ENCODE peak calls at places on chromosomes 4 and X, in nine cellular contexts. A, R, Q, D, U, B, F, E and W are unnamed samples.

GRCh38 chrX:131729295-131729694 is 185.4 kb downstream of the OR13H1 start:
- DNase-seq in D (no peak), U (peak), F (peak), A (peak), R (no peak), B (peak), E (no peak), Q (peak), W (no peak)

GRCh38 chr4:152778656-152779512 is 646 bp downstream of the TIGD4 start:
- DNase-seq in E (no peak), R (no peak), F (no peak), B (peak), U (peak), D (no peak), A (peak), Q (peak), W (peak)

GRCh38 chr4:112637552-112637866 is 566 bp downstream of the LARP7 start:
- DNase-seq in D (no peak), F (no peak), Q (no peak), U (no peak), R (no peak), B (no peak), E (no peak), A (no peak), W (no peak)

GRCh38 chrX:119694601-119695534 is 1.9 kb upstream of the SEPTIN6 start:
- DNase-seq in F (no peak), R (no peak), A (no peak), U (no peak), D (no peak), E (no peak), Q (no peak), B (peak), W (no peak)

GRCh38 chr4:163535657-163536056 is 41.2 kb downstream of the TMA16 start:
- DNase-seq in U (no peak), F (no peak), Q (no peak), B (no peak), E (no peak), A (no peak), D (no peak), R (no peak), W (no peak)

GRCh38 chrX:22097295-22097694 is 65.2 kb downstream of the PHEX start:
- DNase-seq in E (no peak), D (no peak), R (no peak), B (peak), Q (no peak), A (no peak), U (no peak), F (no peak), W (no peak)

GRCh38 chrX:23879380-23880090 is 28.2 kb downstream of the APOO start:
- DNase-seq in F (no peak), B (no peak), U (no peak), Q (peak), A (no peak), D (no peak), R (no peak), E (no peak), W (no peak)

GRCh38 chrX:39260965-39261364 is 459.7 kb downstream of the MID1IP1 start:
- DNase-seq in A (no peak), D (no peak), R (no peak), Q (no peak), U (no peak), F (no peak), E (no peak), B (no peak), W (no peak)

GRCh38 chrX:37608156-37608555 is 36.7 kb downstream of the LANCL3 start:
- DNase-seq in A (no peak), E (no peak), D (no peak), Q (no peak), U (no peak), F (no peak), B (no peak), R (no peak), W (no peak)

GRCh38 chr4:113921089-113921842 is 58.2 kb downstream of the ARSJ start:
- DNase-seq in R (no peak), D (no peak), Q (no peak), E (no peak), F (no peak), B (no peak), A (no peak), U (no peak), W (no peak)

GRCh38 chr4:57191523-57192034 is 81.4 kb upstream of the IGFBP7 start:
- DNase-seq in A (no peak), R (no peak), B (no peak), E (no peak), U (no peak), F (no peak), D (no peak), Q (no peak), W (no peak)

GRCh38 chrX:151754042-151754419 is 19.5 kb downstream of the CNGA2 start:
- DNase-seq in E (no peak), R (no peak), U (no peak), Q (no peak), A (no peak), F (no peak), B (peak), D (no peak), W (no peak)

GRCh38 chr4:189974056-189974455 is 33.4 kb downstream of the FRG1 start:
- DNase-seq in F (no peak), E (no peak), Q (no peak), R (no peak), D (no peak), U (no peak), A (no peak), B (peak), W (no peak)

GRCh38 chr4:7892212-7893019 is 47.2 kb downstream of the AFAP1 start:
- DNase-seq in R (no peak), E (no peak), D (no peak), A (no peak), B (peak), Q (no peak), U (no peak), F (no peak), W (no peak)

GRCh38 chrX:81120936-81121351 is 80.8 kb downstream of the HMGN5 start:
- DNase-seq in B (peak), Q (peak), E (peak), R (no peak), A (peak), F (peak), D (peak), U (peak), W (peak)

GRCh38 chrX:47530054-47530453 is 31.0 kb upstream of the ARAF start:
- DNase-seq in A (no peak), F (no peak), U (no peak), E (no peak), D (no peak), B (no peak), R (no peak), Q (no peak), W (no peak)

GRCh38 chrX:77731821-77732419 is 54.1 kb downstream of the ATRX start:
- DNase-seq in U (no peak), D (no peak), A (no peak), F (no peak), Q (no peak), B (peak), R (no peak), E (no peak), W (no peak)

GRCh38 chr4:41541697-41542096 is 3.7 kb downstream of the LIMCH1 start:
- DNase-seq in E (no peak), Q (no peak), D (no peak), A (no peak), U (no peak), B (no peak), F (no peak), R (no peak), W (no peak)

GRCh38 chr4:62003695-62004094 is 803.6 kb downstream of the ADGRL3 start:
- DNase-seq in D (no peak), F (no peak), R (no peak), B (no peak), A (no peak), U (no peak), Q (no peak), E (no peak), W (no peak)

GRCh38 chr4:118265312-118266144 is 87.3 kb downstream of the PRSS12 start:
- DNase-seq in F (no peak), Q (peak), R (no peak), D (no peak), E (no peak), U (peak), B (no peak), A (peak), W (no peak)

GRCh38 chrX:118495958-118496762 is 545 bp downstream of the DOCK11 start:
- DNase-seq in R (peak), F (no peak), D (peak), A (peak), Q (peak), B (peak), E (no peak), U (peak), W (no peak)

GRCh38 chr4:159175165-159175988 is 72.5 kb downstream of the RAPGEF2 start:
- DNase-seq in A (peak), R (no peak), B (peak), F (peak), Q (peak), U (peak), E (peak), D (peak), W (peak)

GRCh38 chr4:26237916-26238315 is 82.9 kb upstream of the RBPJ start:
- DNase-seq in F (no peak), E (no peak), R (peak), B (no peak), A (no peak), U (no peak), D (no peak), Q (no peak), W (no peak)

GRCh38 chrX:27675493-27675892 is 85.3 kb downstream of the DCAF8L2 start:
- DNase-seq in B (peak), D (no peak), F (no peak), Q (no peak), A (no peak), U (no peak), E (no peak), R (no peak), W (no peak)

GRCh38 chr4:83208776-83209365 is 75.7 kb downstream of the COQ2 start:
- DNase-seq in Q (no peak), U (no peak), F (no peak), E (no peak), R (no peak), D (no peak), B (peak), A (no peak), W (no peak)

GRCh38 chr4:83204731-83205130 is 79.9 kb downstream of the COQ2 start:
- DNase-seq in B (no peak), E (no peak), A (no peak), R (no peak), F (no peak), D (no peak), Q (no peak), U (no peak), W (no peak)

GRCh38 chr4:83205760-83206159 is 78.8 kb downstream of the COQ2 start:
- DNase-seq in D (no peak), A (no peak), U (no peak), B (no peak), Q (no peak), F (no peak), R (no peak), E (no peak), W (no peak)

GRCh38 chr4:83208371-83208770 is 76.2 kb downstream of the COQ2 start:
- DNase-seq in U (no peak), E (no peak), R (no peak), A (no peak), D (no peak), Q (no peak), F (no peak), B (peak), W (no peak)

DNA sequence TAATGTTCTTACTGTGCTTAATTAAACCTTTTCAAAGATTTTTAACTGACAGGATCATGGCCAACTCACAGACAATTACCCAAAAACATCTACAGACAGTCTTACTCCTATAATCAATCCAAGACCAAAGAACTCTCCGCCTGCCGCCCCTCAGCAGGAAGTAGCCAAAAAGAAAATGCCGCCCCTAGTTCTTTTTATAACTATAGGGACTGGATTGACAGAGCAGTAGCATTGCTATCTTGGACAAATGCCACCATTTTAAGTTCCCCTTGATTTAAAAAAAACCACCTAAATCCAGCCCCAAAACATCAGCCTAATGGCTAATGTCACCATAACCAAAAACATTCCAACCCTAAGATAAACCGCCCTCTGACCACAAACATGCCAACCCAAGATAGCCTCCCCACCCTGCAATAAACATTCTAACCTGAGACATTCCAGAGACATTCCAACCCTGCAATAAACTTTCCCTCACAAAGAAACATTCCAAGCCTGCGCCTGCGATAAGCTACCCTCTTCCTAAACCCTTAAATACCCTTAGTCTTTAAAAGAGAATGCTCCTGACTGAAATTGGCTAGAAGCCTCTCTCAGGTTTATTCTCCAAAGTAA is 77.0 kb downstream of the COQ2 start:
- DNase-seq in A (no peak), D (no peak), E (no peak), B (peak), U (no peak), F (no peak), Q (no peak), R (no peak), W (no peak)
- H3K27ac ChIP-seq in A (no peak), D (no peak), E (no peak), B (peak), U (no peak), F (no peak), Q (no peak), R (no peak), W (no peak)

GRCh38 chr4:64883087-64883926 is 474.1 kb upstream of the TECRL start:
- DNase-seq in R (no peak), U (no peak), A (no peak), D (no peak), B (no peak), F (no peak), Q (no peak), E (no peak), W (no peak)

GRCh38 chr4:64880557-64880956 is 471.3 kb upstream of the TECRL start:
- DNase-seq in Q (no peak), D (no peak), U (no peak), F (no peak), R (no peak), A (no peak), E (no peak), B (no peak), W (no peak)

GRCh38 chr4:64882311-64883086 is 473.2 kb upstream of the TECRL start:
- DNase-seq in Q (no peak), U (no peak), R (no peak), A (no peak), D (no peak), E (no peak), F (no peak), B (no peak), W (no peak)
- H3K27ac ChIP-seq in Q (no peak), U (no peak), R (no peak), A (no peak), D (no peak), E (no peak), F (no peak), B (no peak), W (no peak)

GRCh38 chr4:186627226-186627865 is 72.0 kb upstream of the MTNR1A start:
- DNase-seq in B (peak), Q (no peak), E (no peak), U (no peak), F (no peak), R (peak), D (no peak), A (no peak), W (no peak)

GRCh38 chr4:186623546-186623945 is 68.2 kb upstream of the MTNR1A start:
- DNase-seq in D (no peak), B (no peak), E (no peak), R (peak), U (no peak), A (no peak), Q (no peak), F (no peak), W (no peak)

GRCh38 chr4:186624951-186625350 is 69.6 kb upstream of the MTNR1A start:
- DNase-seq in R (no peak), B (no peak), E (peak), F (no peak), A (no peak), U (no peak), Q (no peak), D (no peak), W (no peak)

GRCh38 chr4:186621959-186622553 is 66.7 kb upstream of the MTNR1A start:
- DNase-seq in B (no peak), F (no peak), R (peak), U (no peak), E (no peak), D (no peak), Q (no peak), A (no peak), W (no peak)

DNA sequence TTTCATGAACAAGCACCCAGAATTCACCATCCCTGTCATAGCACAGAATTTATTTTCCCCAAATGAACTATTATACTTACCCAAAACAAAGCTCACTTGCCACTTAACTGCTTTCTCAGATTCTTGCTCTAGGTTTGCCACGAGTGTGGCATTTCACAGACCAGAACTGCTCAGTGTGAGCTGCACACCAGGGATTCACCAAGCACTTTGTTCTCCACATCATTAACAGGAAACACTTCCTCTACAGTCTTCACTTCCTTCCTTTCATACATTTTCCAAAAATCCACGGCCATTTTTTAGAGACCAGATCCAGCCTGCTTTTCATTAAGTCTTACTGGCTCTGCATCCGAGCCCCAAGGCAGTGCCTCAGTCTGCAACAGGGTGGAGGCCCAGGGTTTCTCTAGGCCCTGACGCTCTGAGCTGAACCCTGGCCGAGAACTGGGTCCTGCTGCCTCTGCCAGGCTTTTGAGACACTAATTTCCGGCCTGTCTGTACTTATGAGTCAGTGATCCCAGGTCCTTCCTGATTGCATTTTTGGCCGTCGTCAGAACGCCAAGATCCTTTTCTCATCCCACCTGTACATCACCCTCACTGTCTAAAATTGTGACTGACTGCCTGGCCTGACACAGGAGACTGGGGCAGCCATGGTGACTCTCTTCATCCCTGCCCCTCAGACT is 67.6 kb upstream of the MTNR1A start:
- DNase-seq in E (no peak), R (peak), F (no peak), B (no peak), U (no peak), Q (no peak), D (no peak), A (no peak), W (no peak)
- H3K27ac ChIP-seq in E (peak), R (no peak), F (no peak), B (peak), U (no peak), Q (no peak), D (peak), A (no peak), W (no peak)

GRCh38 chr4:38383646-38384121 is 280.3 kb upstream of the KLF3 start:
- DNase-seq in B (no peak), E (no peak), A (no peak), Q (no peak), D (no peak), R (no peak), U (no peak), F (no peak), W (no peak)
- H3K27ac ChIP-seq in B (no peak), E (no peak), A (no peak), Q (no peak), D (no peak), R (peak), U (no peak), F (no peak), W (no peak)

GRCh38 chrX:93673869-93674271 is at the start of gene FAM133A:
- DNase-seq in B (peak), Q (no peak), D (no peak), R (no peak), U (no peak), F (no peak), E (no peak), A (no peak), W (no peak)

GRCh38 chrX:93673056-93673868 is at the start of gene NAP1L3:
- DNase-seq in U (peak), R (no peak), B (peak), A (peak), E (peak), F (no peak), D (peak), Q (peak), W (peak)
- H3K27ac ChIP-seq in U (peak), R (peak), B (peak), A (peak), E (peak), F (no peak), D (peak), Q (peak), W (peak)

DNA sequence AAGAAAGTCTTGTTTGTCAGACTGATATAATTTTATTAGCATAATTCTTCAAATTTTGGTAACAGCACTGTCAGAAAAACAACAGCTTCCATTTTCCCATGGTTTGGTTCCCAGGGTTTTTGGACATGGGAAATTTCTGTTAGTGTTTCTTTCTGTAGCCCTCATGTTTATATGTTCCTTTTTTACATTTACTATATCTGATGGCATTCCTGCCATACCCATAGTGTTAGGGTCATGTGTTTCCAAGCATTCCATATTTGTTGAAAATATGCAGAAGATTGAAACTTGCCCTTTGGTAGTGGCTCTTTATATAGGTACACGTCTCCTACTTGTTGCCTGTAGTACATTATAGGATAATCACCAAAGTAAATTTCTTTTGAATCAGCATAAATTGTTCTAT is 65.8 kb downstream of the PDLIM5 start:
- DNase-seq in U (no peak), D (no peak), F (no peak), B (no peak), E (no peak), Q (no peak), R (no peak), A (no peak), W (no peak)
- H3K27ac ChIP-seq in U (no peak), D (peak), F (no peak), B (peak), E (no peak), Q (no peak), R (peak), A (no peak), W (no peak)

DNA sequence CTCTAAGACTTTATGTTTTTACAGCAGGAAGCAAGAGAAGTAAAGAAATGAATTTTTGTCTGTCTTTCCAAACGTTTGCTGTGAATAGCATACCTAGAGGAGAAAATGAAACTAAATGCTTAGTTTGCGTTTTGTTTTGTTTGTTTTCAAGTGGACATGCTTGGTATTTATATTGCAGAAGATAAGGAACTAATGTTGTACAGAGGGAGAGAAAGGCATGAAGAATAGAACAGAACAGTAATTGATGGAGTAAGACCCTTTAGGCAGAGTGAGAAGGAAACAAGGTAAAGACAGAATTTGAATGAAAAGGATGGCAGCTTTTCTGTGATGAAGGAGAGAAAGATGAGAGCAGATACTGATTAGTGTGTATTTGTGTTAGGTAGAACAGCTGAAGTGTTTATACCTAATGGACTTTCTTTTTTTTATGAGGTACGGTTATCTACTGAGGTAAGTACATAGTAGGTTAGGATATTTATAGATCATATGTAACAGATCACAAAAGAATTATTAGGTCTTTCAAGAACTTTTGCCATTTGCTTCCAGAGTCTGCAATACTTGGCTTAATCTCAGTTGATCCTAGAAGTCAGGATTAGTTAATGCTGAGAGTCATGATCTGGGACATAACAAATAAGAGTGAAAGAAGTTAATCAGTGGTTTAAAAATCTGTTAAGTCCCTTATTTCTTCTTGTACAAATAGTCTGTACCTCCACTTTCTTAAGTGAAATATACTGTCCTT is 36.9 kb downstream of the FABP2 start:
- DNase-seq in F (no peak), U (no peak), R (no peak), A (no peak), E (no peak), D (no peak), Q (no peak), B (peak), W (no peak)
- H3K27ac ChIP-seq in F (no peak), U (no peak), R (peak), A (no peak), E (no peak), D (peak), Q (peak), B (peak), W (no peak)